ENCODE peak calls at places on chromosomes 4 and X, in five cellular contexts. O, X, H, V and U are unnamed samples. For H3K9me3 and H3K4me1, the result is how much of the 10 kb centered on the place peaks cover.

GRCh38 chr4:74884282-74884681 is 48.6 kb upstream of the PARM1 start:
- DNase-seq in V (no peak), X (no peak), H (no peak), O (no peak), U (no peak)

GRCh38 chrX:21479695-21480280 is 105.6 kb downstream of the CNKSR2 start:
- DNase-seq in V (no peak), O (peak), H (peak), X (peak), U (peak)

GRCh38 chrX:151151668-151152267 is 24.6 kb upstream of the GPR50 start:
- DNase-seq in X (peak), V (peak), O (peak), H (peak), U (peak)

GRCh38 chr4:180134116-180134866 is 2108.9 kb upstream of the TENM3 start:
- DNase-seq in H (no peak), O (peak), V (peak), X (no peak), U (no peak)

GRCh38 chr4:122456228-122457106 is at the start of gene IL2:
- DNase-seq in X (no peak), V (no peak), H (no peak), O (peak), U (no peak)

GRCh38 chr4:12879500-12879899 is 604.6 kb downstream of the RAB28 start:
- DNase-seq in V (no peak), H (no peak), O (no peak), X (no peak), U (no peak)

GRCh38 chr4:139901516-139902327 is 236.1 kb downstream of the MGST2 start:
- DNase-seq in V (no peak), X (no peak), H (peak), O (no peak), U (peak)

GRCh38 chr4:151031831-151032605 is 16.9 kb upstream of the LRBA start:
- DNase-seq in H (peak), X (peak), O (no peak), V (no peak), U (peak)

GRCh38 chrX:154658957-154659356 is 5.6 kb upstream of the CTAG2 start:
- DNase-seq in X (no peak), H (no peak), V (no peak), O (no peak), U (no peak)
- H3K9me3 ChIP-seq in X (under half), H (under half), V (under half), O (under half), U (under half)

DNA sequence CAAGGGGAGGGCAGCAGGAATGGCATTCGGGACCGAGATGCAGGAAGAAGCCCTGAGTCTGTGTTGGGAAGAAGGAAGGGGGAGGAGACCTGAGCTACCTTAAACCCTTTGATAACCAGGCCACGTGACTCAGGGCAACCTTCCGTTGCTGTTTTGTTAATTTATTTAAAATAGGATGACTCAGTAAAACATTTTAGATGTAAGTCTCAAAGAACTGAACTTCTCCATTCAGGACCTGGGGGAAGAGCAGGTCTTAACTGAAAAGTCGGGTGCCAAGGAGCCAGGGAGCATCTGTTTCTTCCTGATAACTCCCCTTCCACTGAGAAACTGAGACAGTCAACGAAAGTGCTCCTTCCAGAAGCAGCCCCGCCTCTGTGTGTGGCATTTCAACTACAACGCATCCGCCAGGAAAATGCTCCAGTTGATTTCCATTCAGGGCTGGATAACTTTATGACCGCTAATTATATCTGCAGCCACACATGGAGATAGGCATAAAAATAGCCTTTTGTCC is 88.0 kb downstream of the IRF2 start:
- DNase-seq in H (no peak), X (no peak), O (peak), V (peak), U (no peak)
- H3K4me1 ChIP-seq in H (under half), X (under half), O (under half), V (under half), U (under half)

DNA sequence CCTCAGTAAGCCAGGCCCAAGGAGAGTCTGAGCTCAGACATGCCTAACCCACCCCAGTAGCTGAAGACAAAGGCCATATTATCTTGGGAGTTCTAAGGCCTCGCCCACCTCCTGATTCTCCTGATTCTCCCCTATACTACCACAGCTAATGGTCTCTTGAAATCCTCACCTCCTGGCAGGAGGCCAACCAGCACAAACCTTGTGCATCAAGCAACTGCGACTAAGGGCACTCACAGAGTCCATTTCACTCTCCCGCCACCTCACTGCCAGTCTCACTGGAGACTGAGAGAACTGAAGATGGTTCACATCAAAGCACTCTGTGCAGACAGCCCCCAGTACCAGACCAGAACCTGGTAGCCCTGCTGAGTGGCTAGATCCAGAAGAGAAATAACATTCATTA is 102.1 kb upstream of the KLF8 start:
- DNase-seq in O (no peak), H (no peak), X (no peak), V (no peak), U (no peak)
- H3K9me3 ChIP-seq in O (under half), H (under half), X (under half), V (under half), U (under half)

DNA sequence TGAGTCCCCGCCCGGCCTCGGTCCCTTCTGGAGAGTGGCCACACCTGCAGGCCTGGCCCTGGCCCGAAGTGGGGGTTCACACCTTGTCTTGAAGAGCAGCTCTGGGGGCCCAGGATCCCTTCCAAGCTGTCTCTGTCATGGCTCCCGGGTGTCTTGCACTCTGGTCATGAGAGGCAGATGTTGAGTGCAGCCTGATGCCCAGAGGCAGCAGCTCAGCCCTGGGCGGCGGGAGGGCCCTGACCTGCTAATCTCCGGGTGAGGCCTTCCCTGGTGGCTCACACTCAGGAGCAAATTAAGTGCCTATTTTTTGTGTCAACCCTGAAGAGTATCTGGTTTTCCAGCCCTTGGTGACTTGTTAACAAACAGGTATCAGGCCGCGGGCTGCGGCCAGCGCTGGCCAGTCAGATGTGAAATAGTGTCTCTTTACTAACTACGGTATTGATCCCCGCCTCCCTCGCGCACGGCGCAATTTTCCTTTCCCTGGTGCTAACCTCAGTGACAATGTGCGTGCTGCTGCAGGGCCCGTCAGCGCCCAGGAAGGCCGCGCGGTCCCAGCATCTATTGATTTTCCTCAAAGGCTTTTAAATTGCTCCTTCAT is 24.2 kb downstream of the NKX1-1 start:
- DNase-seq in H (no peak), X (no peak), V (no peak), O (no peak), U (no peak)
- H3K4me1 ChIP-seq in H (under half), X (under half), V (under half), O (under half), U (under half)

GRCh38 chrX:2523911-2524310 is 23.1 kb upstream of the DHRSX start:
- DNase-seq in H (no peak), V (no peak), X (no peak), O (no peak), U (no peak)
- H3K9me3 ChIP-seq in H (under half), V (under half), X (under half), O (under half), U (under half)

DNA sequence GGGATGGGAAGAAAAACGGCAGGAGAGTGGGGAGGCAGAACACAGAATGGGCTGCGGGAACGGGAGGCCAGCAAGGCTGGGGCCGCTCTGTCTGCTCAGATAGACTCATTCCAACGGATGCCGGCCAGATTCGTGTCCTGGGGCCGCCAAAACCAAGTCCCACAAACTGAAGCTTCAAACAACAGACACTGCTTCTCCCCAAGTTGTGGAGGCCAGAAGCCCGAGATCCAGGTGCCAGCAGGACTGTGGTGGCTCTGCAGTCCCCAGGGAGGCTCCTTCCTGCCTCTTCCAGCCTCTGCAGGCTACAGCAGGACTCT is 100.6 kb downstream of the ADRA2C start:
- DNase-seq in V (no peak), X (no peak), H (no peak), O (no peak), U (no peak)
- H3K4me1 ChIP-seq in V (under half), X (under half), H (under half), O (under half), U (under half)

GRCh38 chr4:14917305-14917647 is 85.0 kb upstream of the CPEB2 start:
- DNase-seq in H (no peak), V (no peak), O (no peak), X (no peak), U (no peak)

GRCh38 chr4:14918336-14918735 is 83.9 kb upstream of the CPEB2 start:
- DNase-seq in H (no peak), X (no peak), V (no peak), O (no peak), U (no peak)

GRCh38 chr4:14920759-14921313 is 81.4 kb upstream of the CPEB2 start:
- DNase-seq in V (no peak), O (peak), H (no peak), X (no peak), U (no peak)

GRCh38 chr4:14920237-14920636 is 82.0 kb upstream of the CPEB2 start:
- DNase-seq in X (no peak), V (no peak), O (no peak), H (no peak), U (no peak)

DNA sequence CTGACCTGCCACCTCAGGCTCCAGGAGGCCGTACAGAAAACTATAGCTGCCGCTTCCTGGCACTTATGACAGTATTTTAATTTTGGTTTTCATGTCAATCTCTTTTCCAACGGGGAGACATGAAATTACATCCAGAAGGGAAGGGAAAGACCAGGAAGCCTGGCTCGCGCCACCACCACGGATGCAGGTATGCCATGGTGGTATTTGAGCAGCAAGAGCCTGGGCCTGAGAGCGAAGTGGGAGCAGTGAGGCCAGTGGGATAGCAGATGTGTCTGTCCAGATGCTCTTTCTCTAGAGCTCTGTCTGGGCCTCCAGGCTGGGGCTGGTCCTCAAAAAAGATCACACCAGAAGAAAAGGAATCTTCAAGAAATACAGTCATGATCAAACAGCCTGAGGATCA is 82.5 kb upstream of the CPEB2 start:
- DNase-seq in X (no peak), O (no peak), V (no peak), H (no peak), U (no peak)
- H3K9me3 ChIP-seq in X (under half), O (under half), V (under half), H (under half), U (under half)

DNA sequence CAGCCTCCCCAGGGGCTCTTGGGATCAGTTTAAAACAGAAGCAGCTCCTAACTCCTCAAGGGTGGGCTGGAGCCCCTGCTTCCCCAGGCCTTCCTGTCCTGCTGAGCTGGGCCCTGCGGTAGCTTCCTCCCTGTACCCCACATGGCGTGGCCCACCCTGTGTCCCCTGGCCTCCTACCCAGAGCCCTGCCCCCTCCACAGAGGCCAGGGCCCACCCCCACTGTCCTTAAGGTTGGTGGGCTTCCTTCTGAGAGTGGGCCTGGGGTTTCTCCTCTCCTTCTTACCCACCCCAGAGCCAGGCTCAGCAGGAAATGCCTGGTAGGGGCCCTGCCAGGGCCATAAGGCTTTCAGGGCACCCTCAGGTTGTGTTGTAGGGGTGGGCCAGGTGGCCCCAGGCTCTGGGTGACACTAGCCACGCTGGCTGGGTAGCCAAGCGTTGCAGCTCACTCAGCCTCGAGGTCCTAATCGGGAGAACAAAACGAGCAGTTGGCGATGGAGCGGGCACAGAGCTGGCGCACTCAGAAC is 11.6 kb downstream of the SH3BP2 start:
- DNase-seq in X (no peak), O (no peak), H (no peak), V (no peak), U (no peak)
- H3K4me1 ChIP-seq in X (under half), O (under half), H (under half), V (half or more), U (under half)

DNA sequence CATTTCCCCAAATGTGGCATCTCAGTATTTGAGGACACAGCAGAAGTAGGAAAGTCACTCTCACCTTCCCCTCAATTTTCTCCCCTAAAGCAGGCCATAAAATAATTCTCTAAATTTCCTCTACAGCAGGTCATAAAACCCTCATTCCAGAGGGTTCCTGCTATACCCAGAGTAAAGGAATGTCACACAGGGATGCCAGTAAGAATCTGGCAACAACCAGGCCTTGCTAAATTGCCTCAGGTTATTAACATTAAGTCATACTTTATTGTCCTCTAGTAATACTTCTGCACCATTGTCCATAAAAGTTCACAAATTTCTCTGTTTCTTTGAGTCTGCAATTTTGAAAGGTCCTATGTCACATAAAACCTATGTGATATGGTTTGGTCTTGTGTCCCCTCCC is 685.7 kb upstream of the SLIT2 start:
- DNase-seq in X (no peak), H (no peak), O (no peak), V (no peak), U (no peak)
- H3K9me3 ChIP-seq in X (under half), H (under half), O (under half), V (under half), U (under half)

GRCh38 chr4:186693159-186693815 is 30.4 kb downstream of the FAT1 start:
- DNase-seq in V (peak), X (peak), O (peak), H (peak), U (peak)

GRCh38 chr4:186698028-186698427 is 25.6 kb downstream of the FAT1 start:
- DNase-seq in O (peak), X (no peak), V (no peak), H (no peak), U (no peak)

GRCh38 chr4:186698525-186698924 is 25.1 kb downstream of the FAT1 start:
- DNase-seq in V (no peak), X (no peak), H (no peak), O (no peak), U (no peak)

GRCh38 chr4:186693894-186694293 is 29.8 kb downstream of the FAT1 start:
- DNase-seq in H (no peak), V (no peak), O (no peak), X (no peak), U (no peak)

DNA sequence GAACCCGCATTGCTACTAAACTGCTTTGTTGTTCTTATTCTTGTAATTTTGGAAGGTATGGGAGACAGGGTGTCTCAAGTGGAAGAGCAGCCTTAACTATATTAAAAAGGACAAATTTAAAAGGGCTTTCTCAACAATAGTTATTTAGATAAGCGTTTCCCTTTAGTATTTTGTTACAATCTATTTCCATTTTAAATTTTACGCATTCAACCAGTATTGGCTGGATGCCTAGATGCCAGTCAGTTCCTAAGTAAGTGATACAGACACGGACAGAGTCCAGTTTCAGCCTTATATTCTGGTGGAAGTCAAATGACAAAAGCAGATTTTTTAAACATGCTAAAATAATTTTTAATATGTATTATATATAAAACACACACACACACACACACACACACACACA is 28.3 kb downstream of the FAT1 start:
- DNase-seq in V (no peak), O (no peak), X (no peak), H (no peak), U (no peak)
- H3K4me1 ChIP-seq in V (under half), O (under half), X (under half), H (under half), U (under half)